ENCODE peak calls at places on chromosome 18, in seven cellular contexts. One of them, this sample, is unnamed.
A peak's percentile ranks its signal among the peaks of the same experiment; 100 is the strongest.

GRCh38 chr18:64693756-64694155 is 544.9 kb upstream of the LINC00305 start:
- DNase-seq in HuH-7.5: no peak
- DNase-seq in germinal center: no peak
- DNase-seq in coronary artery: no peak
- DNase-seq in transverse colon: no peak
- DNase-seq in OCI-LY7: no peak
- DNase-seq in AG10803: no peak
- DNase-seq in this sample: peak; percentile 12

GRCh38 chr18:74507927-74508326 is 11.8 kb downstream of the CNDP2 start:
- DNase-seq in HuH-7.5: no peak
- DNase-seq in germinal center: no peak
- DNase-seq in coronary artery: no peak
- DNase-seq in transverse colon: no peak
- DNase-seq in OCI-LY7: no peak
- DNase-seq in AG10803: no peak
- DNase-seq in this sample: no peak

GRCh38 chr18:76126327-76126726 is 368.7 kb downstream of the ZNF516 start:
- DNase-seq in HuH-7.5: no peak
- DNase-seq in germinal center: no peak
- DNase-seq in coronary artery: no peak
- DNase-seq in transverse colon: no peak
- DNase-seq in OCI-LY7: no peak
- DNase-seq in AG10803: peak; percentile 24
- DNase-seq in this sample: no peak

GRCh38 chr18:28003451-28003850 is 173.5 kb downstream of the CDH2 start:
- DNase-seq in HuH-7.5: no peak
- DNase-seq in germinal center: no peak
- DNase-seq in coronary artery: no peak
- DNase-seq in transverse colon: no peak
- DNase-seq in OCI-LY7: no peak
- DNase-seq in AG10803: peak; percentile 46
- DNase-seq in this sample: peak; percentile 41

GRCh38 chr18:23827681-23828080 is 138.4 kb downstream of the LAMA3 start:
- DNase-seq in HuH-7.5: no peak
- DNase-seq in germinal center: no peak
- DNase-seq in coronary artery: no peak
- DNase-seq in transverse colon: no peak
- DNase-seq in OCI-LY7: no peak
- DNase-seq in AG10803: no peak
- DNase-seq in this sample: no peak

GRCh38 chr18:34773961-34774754 is 64.1 kb downstream of the DTNA start:
- DNase-seq in HuH-7.5: no peak
- DNase-seq in germinal center: no peak
- DNase-seq in coronary artery: no peak
- DNase-seq in transverse colon: peak; percentile 27
- DNase-seq in OCI-LY7: no peak
- DNase-seq in AG10803: peak; percentile 56
- DNase-seq in this sample: peak; percentile 69

GRCh38 chr18:10785798-10786197 is 260.0 kb downstream of the NAPG start:
- DNase-seq in HuH-7.5: no peak
- DNase-seq in germinal center: no peak
- DNase-seq in coronary artery: no peak
- DNase-seq in transverse colon: no peak
- DNase-seq in OCI-LY7: no peak
- DNase-seq in AG10803: no peak
- DNase-seq in this sample: no peak

GRCh38 chr18:46253498-46253897 is 149.3 kb downstream of the HAUS1 start:
- DNase-seq in HuH-7.5: no peak
- DNase-seq in germinal center: no peak
- DNase-seq in coronary artery: no peak
- DNase-seq in transverse colon: no peak
- DNase-seq in OCI-LY7: no peak
- DNase-seq in AG10803: peak; percentile 49
- DNase-seq in this sample: peak; percentile 46

GRCh38 chr18:30302181-30302580 is 740.4 kb downstream of the DSC3 start:
- DNase-seq in HuH-7.5: no peak
- DNase-seq in germinal center: no peak
- DNase-seq in coronary artery: no peak
- DNase-seq in transverse colon: no peak
- DNase-seq in OCI-LY7: no peak
- DNase-seq in AG10803: no peak
- DNase-seq in this sample: no peak

GRCh38 chr18:23038712-23039111 is 96.6 kb upstream of the CABLES1 start:
- DNase-seq in HuH-7.5: no peak
- DNase-seq in germinal center: no peak
- DNase-seq in coronary artery: no peak
- DNase-seq in transverse colon: no peak
- DNase-seq in OCI-LY7: no peak
- DNase-seq in AG10803: peak; percentile 96
- DNase-seq in this sample: peak; percentile 35

GRCh38 chr18:12651651-12652050 is 6.3 kb downstream of the SPIRE1 start:
- DNase-seq in HuH-7.5: no peak
- DNase-seq in germinal center: no peak
- DNase-seq in coronary artery: no peak
- DNase-seq in transverse colon: no peak
- DNase-seq in OCI-LY7: no peak
- DNase-seq in AG10803: no peak
- DNase-seq in this sample: no peak

GRCh38 chr18:63083555-63083954 is 236.0 kb downstream of the BCL2 start:
- DNase-seq in HuH-7.5: no peak
- DNase-seq in germinal center: no peak
- DNase-seq in coronary artery: peak; percentile 8
- DNase-seq in transverse colon: no peak
- DNase-seq in OCI-LY7: no peak
- DNase-seq in AG10803: peak; percentile 29
- DNase-seq in this sample: no peak

GRCh38 chr18:51724790-51725721 is 527.6 kb upstream of the MEX3C start:
- DNase-seq in HuH-7.5: no peak
- DNase-seq in germinal center: no peak
- DNase-seq in coronary artery: no peak
- DNase-seq in transverse colon: no peak
- DNase-seq in OCI-LY7: no peak
- DNase-seq in AG10803: no peak
- DNase-seq in this sample: no peak

GRCh38 chr18:47893939-47894699 is 36.3 kb downstream of the SMAD2 start:
- DNase-seq in HuH-7.5: no peak
- DNase-seq in germinal center: no peak
- DNase-seq in coronary artery: no peak
- DNase-seq in transverse colon: no peak
- DNase-seq in OCI-LY7: no peak
- DNase-seq in AG10803: no peak
- DNase-seq in this sample: peak; percentile 51

GRCh38 chr18:45860971-45861370 is 35.5 kb downstream of the SIGLEC15 start:
- DNase-seq in HuH-7.5: no peak
- DNase-seq in germinal center: no peak
- DNase-seq in coronary artery: no peak
- DNase-seq in transverse colon: no peak
- DNase-seq in OCI-LY7: no peak
- DNase-seq in AG10803: no peak
- DNase-seq in this sample: peak; percentile 21

GRCh38 chr18:79519751-79520472 is 124.2 kb downstream of the NFATC1 start:
- DNase-seq in HuH-7.5: no peak
- DNase-seq in germinal center: peak; percentile 51
- DNase-seq in coronary artery: peak; percentile 71
- DNase-seq in transverse colon: no peak
- DNase-seq in OCI-LY7: peak; percentile 51
- DNase-seq in AG10803: no peak
- DNase-seq in this sample: peak; percentile 20

GRCh38 chr18:33114749-33115148 is 325.8 kb downstream of the CCDC178 start:
- DNase-seq in HuH-7.5: no peak
- DNase-seq in germinal center: no peak
- DNase-seq in coronary artery: no peak
- DNase-seq in transverse colon: no peak
- DNase-seq in OCI-LY7: no peak
- DNase-seq in AG10803: no peak
- DNase-seq in this sample: no peak

GRCh38 chr18:6001867-6002266 is 106.5 kb upstream of the TMEM200C start:
- DNase-seq in HuH-7.5: no peak
- DNase-seq in germinal center: no peak
- DNase-seq in coronary artery: no peak
- DNase-seq in transverse colon: no peak
- DNase-seq in OCI-LY7: no peak
- DNase-seq in AG10803: no peak
- DNase-seq in this sample: peak; percentile 61

GRCh38 chr18:32373995-32374394 is 96.7 kb downstream of the GAREM1 start:
- DNase-seq in HuH-7.5: no peak
- DNase-seq in germinal center: no peak
- DNase-seq in coronary artery: no peak
- DNase-seq in transverse colon: peak; percentile 61
- DNase-seq in OCI-LY7: no peak
- DNase-seq in AG10803: no peak
- DNase-seq in this sample: peak; percentile 47

GRCh38 chr18:59395226-59396175 is 36.4 kb upstream of the LMAN1 start:
- DNase-seq in HuH-7.5: no peak
- DNase-seq in germinal center: no peak
- DNase-seq in coronary artery: no peak
- DNase-seq in transverse colon: no peak
- DNase-seq in OCI-LY7: no peak
- DNase-seq in AG10803: no peak
- DNase-seq in this sample: no peak

GRCh38 chr18:34224423-34225217 is at the start of gene NOL4:
- DNase-seq in HuH-7.5: peak; percentile 51
- DNase-seq in germinal center: no peak
- DNase-seq in coronary artery: no peak
- DNase-seq in transverse colon: peak; percentile 60
- DNase-seq in OCI-LY7: no peak
- DNase-seq in AG10803: no peak
- DNase-seq in this sample: peak; percentile 37

GRCh38 chr18:65380986-65381385 is 369.8 kb upstream of the CDH7 start:
- DNase-seq in HuH-7.5: no peak
- DNase-seq in germinal center: no peak
- DNase-seq in coronary artery: no peak
- DNase-seq in transverse colon: no peak
- DNase-seq in OCI-LY7: no peak
- DNase-seq in AG10803: no peak
- DNase-seq in this sample: no peak

GRCh38 chr18:43883886-43884285 is 606.6 kb upstream of the SYT4 start:
- DNase-seq in HuH-7.5: no peak
- DNase-seq in germinal center: no peak
- DNase-seq in coronary artery: no peak
- DNase-seq in transverse colon: no peak
- DNase-seq in OCI-LY7: no peak
- DNase-seq in AG10803: no peak
- DNase-seq in this sample: no peak

GRCh38 chr18:74682998-74683311 is 85.3 kb downstream of the ZNF407 start:
- DNase-seq in HuH-7.5: no peak
- DNase-seq in germinal center: no peak
- DNase-seq in coronary artery: no peak
- DNase-seq in transverse colon: no peak
- DNase-seq in OCI-LY7: no peak
- DNase-seq in AG10803: peak; percentile 60
- DNase-seq in this sample: peak; percentile 36

GRCh38 chr18:35619941-35620340 is 38.4 kb downstream of the GALNT1 start:
- DNase-seq in HuH-7.5: no peak
- DNase-seq in germinal center: no peak
- DNase-seq in coronary artery: no peak
- DNase-seq in transverse colon: no peak
- DNase-seq in OCI-LY7: no peak
- DNase-seq in AG10803: no peak
- DNase-seq in this sample: no peak

GRCh38 chr18:63820694-63821093 is 45.5 kb downstream of the SERPINB7 start:
- DNase-seq in HuH-7.5: no peak
- DNase-seq in germinal center: no peak
- DNase-seq in coronary artery: no peak
- DNase-seq in transverse colon: no peak
- DNase-seq in OCI-LY7: no peak
- DNase-seq in AG10803: no peak
- DNase-seq in this sample: peak; percentile 3

GRCh38 chr18:79685281-79685680 is 5.7 kb downstream of the CTDP1 start:
- DNase-seq in HuH-7.5: no peak
- DNase-seq in germinal center: no peak
- DNase-seq in coronary artery: peak; percentile 28
- DNase-seq in transverse colon: no peak
- DNase-seq in OCI-LY7: no peak
- DNase-seq in AG10803: no peak
- DNase-seq in this sample: no peak

GRCh38 chr18:69830189-69830588 is 117.5 kb downstream of the CD226 start:
- DNase-seq in HuH-7.5: no peak
- DNase-seq in germinal center: no peak
- DNase-seq in coronary artery: no peak
- DNase-seq in transverse colon: no peak
- DNase-seq in OCI-LY7: no peak
- DNase-seq in AG10803: no peak
- DNase-seq in this sample: no peak

GRCh38 chr18:68796936-68797690 is 767 bp upstream of the CCDC102B start:
- DNase-seq in HuH-7.5: no peak
- DNase-seq in germinal center: no peak
- DNase-seq in coronary artery: no peak
- DNase-seq in transverse colon: no peak
- DNase-seq in OCI-LY7: no peak
- DNase-seq in AG10803: peak; percentile 73
- DNase-seq in this sample: peak; percentile 74